ENCODE peak calls at places on chromosomes 7 and 10, in six cellular contexts. R is Panc1, K is endothelial cell, H is sigmoid colon, W is AG09309, O is astrocyte of the spinal cord. P is an unnamed sample.

GRCh38 chr7:106867641-106868351 is 2.7 kb downstream of the PIK3CG start:
- DNase-seq in W (no peak), R (no peak), O (no peak), H (no peak), K (no peak), P (no peak)

GRCh38 chr10:17795807-17796596 is 13.1 kb upstream of the MRC1 start:
- DNase-seq in O (no peak), K (no peak), W (no peak), H (no peak), R (no peak), P (no peak)

GRCh38 chr7:151075662-151075971 is 5.0 kb downstream of the FASTK start:
- DNase-seq in R (no peak), W (no peak), O (no peak), H (no peak), K (no peak), P (no peak)

GRCh38 chr10:11533328-11533781 is 78.1 kb downstream of the USP6NL start:
- DNase-seq in H (no peak), K (peak; percentile 17), O (no peak), R (no peak), W (no peak), P (no peak)

GRCh38 chr7:36736827-36737211 is 12.5 kb upstream of the AOAH start:
- DNase-seq in W (no peak), K (no peak), O (no peak), H (no peak), R (no peak), P (no peak)

GRCh38 chr7:106521541-106521940 is 139.4 kb downstream of the CCDC71L start:
- DNase-seq in H (no peak), K (no peak), R (no peak), W (no peak), O (no peak), P (no peak)

GRCh38 chr7:724298-724697 is 2.2 kb upstream of the DNAAF5 start:
- DNase-seq in O (no peak), K (no peak), R (no peak), W (no peak), H (no peak), P (no peak)

GRCh38 chr10:69385454-69386350 is 31.0 kb downstream of the TACR2 start:
- DNase-seq in O (no peak), R (no peak), H (no peak), W (no peak), K (no peak), P (no peak)

GRCh38 chr10:76285012-76285411 is 853.6 kb downstream of the LRMDA start:
- DNase-seq in O (peak; percentile 79), R (no peak), W (peak; percentile 67), K (no peak), H (no peak), P (no peak)

GRCh38 chr10:124864421-124865193 is 63.0 kb downstream of the ABRAXAS2 start:
- DNase-seq in H (no peak), R (no peak), K (no peak), W (no peak), O (no peak), P (no peak)

GRCh38 chr10:43361532-43362190 is 9.8 kb upstream of the FXYD4 start:
- DNase-seq in O (no peak), K (no peak), R (no peak), W (no peak), H (no peak), P (no peak)

GRCh38 chr10:71312220-71312619 is 6.8 kb upstream of the SLC29A3 start:
- DNase-seq in R (no peak), K (no peak), W (no peak), H (no peak), O (no peak), P (no peak)

GRCh38 chr10:77862595-77862994 is 64.0 kb downstream of the DLG5 start:
- DNase-seq in W (no peak), R (no peak), O (no peak), K (no peak), H (no peak), P (no peak)

GRCh38 chr7:139496528-139496927 is 13.1 kb upstream of the KLRG2 start:
- DNase-seq in K (no peak), W (no peak), O (no peak), R (no peak), H (no peak), P (no peak)

GRCh38 chr7:127349881-127350280 is 42.6 kb downstream of the ZNF800 start:
- DNase-seq in R (no peak), W (no peak), K (no peak), O (no peak), H (no peak), P (no peak)

GRCh38 chr7:119377-120163 is 72.8 kb upstream of the FAM20C start:
- DNase-seq in W (no peak), O (peak; percentile 27), K (no peak), R (no peak), H (peak; percentile 70), P (no peak)

GRCh38 chr7:138243430-138243829 is 167.2 kb downstream of the AKR1D1 start:
- DNase-seq in W (no peak), O (peak; percentile 25), H (no peak), R (no peak), K (peak; percentile 5), P (no peak)

GRCh38 chr10:13823046-13823711 is 236.4 kb downstream of the PRPF18 start:
- DNase-seq in O (no peak), R (no peak), K (no peak), H (peak; percentile 33), W (no peak), P (no peak)

GRCh38 chr10:3914702-3915101 is 129.7 kb upstream of the KLF6 start:
- DNase-seq in H (no peak), W (no peak), K (no peak), R (no peak), O (no peak), P (no peak)

GRCh38 chr10:50595785-50596184 is 28.0 kb downstream of the SGMS1 start:
- DNase-seq in H (no peak), O (no peak), R (no peak), K (no peak), W (no peak), P (no peak)

GRCh38 chr10:50550291-50550839 is 73.4 kb downstream of the SGMS1 start:
- DNase-seq in K (no peak), W (no peak), O (no peak), R (no peak), H (no peak), P (no peak)

GRCh38 chr10:98748298-98748697 is 301.6 kb upstream of the HPS1 start:
- DNase-seq in R (peak; percentile 8), W (no peak), H (no peak), O (peak; percentile 1), K (peak; percentile 47), P (no peak)
- TF ChIP-seq CTCF in R (peak; percentile 59), W (peak; percentile 32), H (no peak), O (peak; percentile 10), K (peak; percentile 72), P (no peak)

DNA sequence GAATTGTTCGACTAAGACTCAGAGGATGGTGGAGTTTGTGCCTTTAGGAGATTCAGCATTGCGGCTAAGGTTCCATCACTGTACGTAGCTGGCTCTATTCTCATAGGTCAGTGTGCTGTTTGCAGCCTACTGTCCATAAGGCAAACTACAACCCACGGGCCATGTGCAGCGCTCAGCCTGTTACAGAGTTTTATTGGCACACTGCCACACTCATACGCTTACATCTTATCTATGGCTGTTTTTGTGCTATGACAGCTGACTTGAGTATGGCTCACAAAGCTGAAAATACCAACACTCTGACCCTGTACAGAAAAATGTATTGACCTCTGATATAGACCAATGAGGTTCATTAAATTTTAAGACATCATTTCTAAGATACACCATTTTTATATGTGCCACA is 114.5 kb downstream of the ARID5B start:
- DNase-seq in R (no peak), W (no peak), H (no peak), K (no peak), O (no peak), P (no peak)
- TF ChIP-seq CTCF in R (no peak), W (no peak), H (no peak), K (no peak), O (no peak), P (no peak)

DNA sequence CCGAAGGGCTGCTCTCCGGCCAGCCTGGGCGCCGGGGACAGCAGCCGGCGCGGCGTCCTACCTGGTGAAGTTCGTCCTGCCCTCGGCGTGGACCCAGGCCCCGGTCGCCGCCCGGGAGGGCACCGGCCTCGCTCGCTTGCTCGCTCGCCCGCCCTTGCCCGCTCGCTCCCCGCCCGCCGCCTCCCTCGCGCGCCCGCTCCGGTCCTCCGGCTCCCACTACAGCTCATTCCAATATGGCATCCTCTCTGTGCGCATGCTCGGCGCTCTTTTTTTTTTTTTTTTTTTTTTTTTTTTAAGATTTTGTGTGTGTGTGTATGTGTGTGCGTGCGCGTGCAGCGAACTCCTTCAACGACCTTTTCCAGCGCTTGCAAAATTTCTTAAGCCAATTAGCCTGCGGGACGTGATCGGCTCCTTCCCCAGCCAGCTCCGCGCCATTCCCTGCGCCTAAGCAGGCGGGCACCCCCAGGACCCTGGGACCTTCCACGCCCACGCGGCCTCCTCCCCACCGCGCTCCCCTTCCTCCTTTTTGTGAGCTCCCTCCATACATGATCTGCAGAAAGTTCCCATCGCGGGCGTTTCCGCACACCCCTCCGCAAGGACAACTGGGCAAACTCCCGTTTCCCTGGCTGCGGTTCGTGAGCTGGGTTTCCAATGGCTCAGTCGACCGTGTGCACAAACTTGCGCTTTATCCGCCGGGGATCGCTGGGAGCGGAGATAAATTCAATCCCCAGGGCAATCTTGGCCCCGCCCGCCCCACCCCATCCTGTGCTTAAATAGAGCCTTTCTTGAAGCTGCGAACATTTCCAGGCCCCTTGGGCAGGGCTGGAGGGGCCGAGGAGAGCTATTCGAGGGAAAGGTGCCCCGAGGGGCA is at the start of gene SFMBT2:
- DNase-seq in K (peak; percentile 67), O (peak; percentile 66), H (peak; percentile 78), W (peak; percentile 3), R (no peak), P (no peak)
- TF ChIP-seq CTCF in K (no peak), O (no peak), H (no peak), W (no peak), R (no peak), P (no peak)

DNA sequence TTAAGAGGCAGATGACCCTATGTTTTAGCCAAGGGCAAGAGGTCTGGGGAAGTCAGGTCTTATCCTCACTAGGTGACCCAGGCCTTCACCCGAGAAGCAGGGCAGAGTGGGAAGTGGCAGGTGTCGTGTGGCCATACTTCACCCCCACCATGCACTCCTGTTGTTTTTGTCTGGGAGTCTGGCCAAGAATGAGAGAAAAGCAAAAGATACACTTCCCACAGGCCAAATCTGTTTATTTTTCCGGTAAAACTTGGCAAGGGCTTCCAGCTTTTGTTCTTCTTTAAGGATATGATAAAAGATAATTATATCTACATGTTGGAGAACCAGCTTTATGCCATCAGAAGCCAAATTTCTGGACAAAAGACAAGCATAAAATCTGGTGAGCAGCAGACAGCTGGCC is 137.4 kb upstream of the CDC14C start:
- DNase-seq in K (no peak), W (no peak), R (no peak), H (no peak), O (peak; percentile 10), P (no peak)
- TF ChIP-seq CTCF in K (no peak), W (no peak), R (no peak), H (no peak), O (no peak), P (no peak)

DNA sequence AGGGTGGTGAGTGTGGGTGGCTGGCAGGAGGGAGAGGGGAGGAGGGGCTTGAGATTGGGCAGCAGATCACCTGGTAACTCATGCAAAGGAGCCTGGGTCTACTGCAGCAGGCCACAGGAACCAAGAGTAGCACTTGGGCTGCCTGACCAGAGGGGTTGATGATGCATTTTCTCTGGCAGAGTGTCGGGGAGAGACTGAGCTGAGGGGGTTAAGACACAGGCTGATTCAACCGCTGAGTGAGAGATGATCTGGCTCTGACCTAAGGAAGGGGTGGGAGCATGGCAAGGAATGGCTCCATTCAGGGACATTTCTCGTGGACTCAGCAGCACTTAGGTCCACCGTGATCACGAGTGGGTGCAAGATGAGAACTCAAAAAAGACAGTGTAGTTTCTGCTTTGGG is 115.5 kb upstream of the STK17A start:
- DNase-seq in W (peak; percentile 18), K (no peak), O (peak; percentile 18), H (no peak), R (no peak), P (no peak)
- TF ChIP-seq CTCF in W (no peak), K (no peak), O (no peak), H (no peak), R (no peak), P (no peak)